ENCODE peak calls at places on chromosome 19, in nine cellular contexts. One of them, this sample, is unnamed.

GRCh38 chr19:13839938-13840750 is 36.8 kb upstream of the NANOS3 start:
- DNase-seq in GM23338: no peak
- DNase-seq in substantia nigra: no peak
- DNase-seq in epithelial cell of prostate: no peak
- DNase-seq in CD8-positive, alpha-beta memory T cell: peak; percentile 55
- DNase-seq in pancreas: peak; percentile 38
- DNase-seq in left ventricle myocardium inferior: peak; percentile 65
- DNase-seq in lung: peak; percentile 64
- DNase-seq in tibial nerve: no peak
- DNase-seq in this sample: no peak

GRCh38 chr19:45322311-45322710 is 364 bp downstream of the CKM start:
- DNase-seq in GM23338: no peak
- DNase-seq in substantia nigra: no peak
- DNase-seq in epithelial cell of prostate: no peak
- DNase-seq in CD8-positive, alpha-beta memory T cell: no peak
- DNase-seq in pancreas: no peak
- DNase-seq in left ventricle myocardium inferior: no peak
- DNase-seq in lung: no peak
- DNase-seq in tibial nerve: no peak
- DNase-seq in this sample: no peak

GRCh38 chr19:35459414-35460082 is 11.5 kb downstream of the FFAR2 start:
- DNase-seq in GM23338: no peak
- DNase-seq in substantia nigra: no peak
- DNase-seq in epithelial cell of prostate: no peak
- DNase-seq in CD8-positive, alpha-beta memory T cell: no peak
- DNase-seq in pancreas: peak; percentile 75
- DNase-seq in left ventricle myocardium inferior: peak; percentile 46
- DNase-seq in lung: peak; percentile 60
- DNase-seq in tibial nerve: no peak
- DNase-seq in this sample: no peak

GRCh38 chr19:11485245-11485837 is 4.5 kb upstream of the ELAVL3 start:
- DNase-seq in GM23338: peak; percentile 51
- DNase-seq in substantia nigra: no peak
- DNase-seq in epithelial cell of prostate: no peak
- DNase-seq in CD8-positive, alpha-beta memory T cell: no peak
- DNase-seq in pancreas: no peak
- DNase-seq in left ventricle myocardium inferior: no peak
- DNase-seq in lung: no peak
- DNase-seq in tibial nerve: no peak
- DNase-seq in this sample: no peak

GRCh38 chr19:10855879-10856522 is 7.8 kb downstream of the C19orf38 start:
- DNase-seq in GM23338: peak; percentile 77
- DNase-seq in substantia nigra: no peak
- DNase-seq in epithelial cell of prostate: no peak
- DNase-seq in CD8-positive, alpha-beta memory T cell: no peak
- DNase-seq in pancreas: no peak
- DNase-seq in left ventricle myocardium inferior: no peak
- DNase-seq in lung: no peak
- DNase-seq in tibial nerve: no peak
- DNase-seq in this sample: no peak

GRCh38 chr19:13817018-13817614 is 21.9 kb downstream of the ZSWIM4 start:
- DNase-seq in GM23338: peak; percentile 100
- DNase-seq in substantia nigra: no peak
- DNase-seq in epithelial cell of prostate: no peak
- DNase-seq in CD8-positive, alpha-beta memory T cell: no peak
- DNase-seq in pancreas: peak; percentile 81
- DNase-seq in left ventricle myocardium inferior: no peak
- DNase-seq in lung: peak; percentile 76
- DNase-seq in tibial nerve: no peak
- DNase-seq in this sample: no peak

GRCh38 chr19:42176649-42176989 is 40.9 kb downstream of the DEDD2 start:
- DNase-seq in GM23338: peak; percentile 52
- DNase-seq in substantia nigra: no peak
- DNase-seq in epithelial cell of prostate: no peak
- DNase-seq in CD8-positive, alpha-beta memory T cell: no peak
- DNase-seq in pancreas: no peak
- DNase-seq in left ventricle myocardium inferior: no peak
- DNase-seq in lung: no peak
- DNase-seq in tibial nerve: no peak
- DNase-seq in this sample: no peak

GRCh38 chr19:13275016-13275722 is 125.0 kb downstream of the IER2 start:
- DNase-seq in GM23338: no peak
- DNase-seq in substantia nigra: no peak
- DNase-seq in epithelial cell of prostate: no peak
- DNase-seq in CD8-positive, alpha-beta memory T cell: no peak
- DNase-seq in pancreas: no peak
- DNase-seq in left ventricle myocardium inferior: no peak
- DNase-seq in lung: no peak
- DNase-seq in tibial nerve: no peak
- DNase-seq in this sample: no peak

GRCh38 chr19:3976495-3977241 is 5.8 kb upstream of the DAPK3 start:
- DNase-seq in GM23338: peak; percentile 7
- DNase-seq in substantia nigra: no peak
- DNase-seq in epithelial cell of prostate: no peak
- DNase-seq in CD8-positive, alpha-beta memory T cell: no peak
- DNase-seq in pancreas: no peak
- DNase-seq in left ventricle myocardium inferior: no peak
- DNase-seq in lung: peak; percentile 60
- DNase-seq in tibial nerve: no peak
- DNase-seq in this sample: no peak

GRCh38 chr19:13329766-13330165 is 176.5 kb downstream of the CACNA1A start:
- DNase-seq in GM23338: no peak
- DNase-seq in substantia nigra: no peak
- DNase-seq in epithelial cell of prostate: no peak
- DNase-seq in CD8-positive, alpha-beta memory T cell: no peak
- DNase-seq in pancreas: no peak
- DNase-seq in left ventricle myocardium inferior: no peak
- DNase-seq in lung: no peak
- DNase-seq in tibial nerve: no peak
- DNase-seq in this sample: no peak

DNA sequence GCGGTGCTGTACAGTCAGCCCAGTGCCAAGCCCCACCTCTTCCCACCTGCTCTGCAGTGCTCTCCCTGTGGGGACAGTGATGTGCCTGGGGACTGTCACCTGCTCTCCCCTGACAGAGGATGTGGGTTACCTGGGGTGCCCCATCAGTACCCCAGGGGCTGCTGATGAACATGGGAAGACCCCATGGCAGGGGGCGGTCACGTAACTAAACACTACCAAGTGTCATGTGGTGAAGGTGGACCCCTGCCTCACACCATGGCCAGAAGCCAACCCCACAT is 12.7 kb downstream of the KDM4B start:
- DNase-seq in GM23338: no peak
- DNase-seq in substantia nigra: no peak
- DNase-seq in epithelial cell of prostate: no peak
- DNase-seq in CD8-positive, alpha-beta memory T cell: no peak
- DNase-seq in pancreas: no peak
- DNase-seq in left ventricle myocardium inferior: no peak
- DNase-seq in lung: no peak
- DNase-seq in tibial nerve: no peak
- DNase-seq in this sample: no peak
- H3K27ac ChIP-seq in GM23338: no peak overlapping the region
- H3K27ac ChIP-seq in substantia nigra: no peak overlapping the region
- H3K27ac ChIP-seq in epithelial cell of prostate: no peak overlapping the region
- H3K27ac ChIP-seq in CD8-positive, alpha-beta memory T cell: no peak overlapping the region
- H3K27ac ChIP-seq in pancreas: no peak overlapping the region
- H3K27ac ChIP-seq in left ventricle myocardium inferior: no peak overlapping the region
- H3K27ac ChIP-seq in lung: no peak overlapping the region
- H3K27ac ChIP-seq in tibial nerve: peak overlapping the region; percentile 2
- H3K27ac ChIP-seq in this sample: no peak overlapping the region

DNA sequence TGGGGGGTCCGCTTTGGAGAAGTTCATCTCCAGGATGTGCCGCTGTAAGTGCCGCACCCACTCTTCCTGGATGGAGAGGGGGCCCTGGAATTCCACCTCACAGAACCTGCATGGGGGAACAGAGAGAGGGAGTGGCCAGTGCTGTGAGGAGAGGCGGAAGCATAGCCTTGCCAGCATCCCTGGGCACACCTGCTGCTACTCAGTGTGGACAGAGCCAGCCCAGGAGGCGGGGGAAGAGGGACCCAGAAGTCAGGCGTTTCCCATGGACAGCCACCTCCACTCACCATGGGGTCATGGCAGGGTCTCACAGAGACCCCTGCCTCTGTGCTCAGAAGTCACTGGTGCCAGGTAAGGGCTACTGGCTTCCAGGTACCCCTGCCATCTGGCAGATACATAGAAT is 4.3 kb upstream of the AKAP8L start:
- DNase-seq in GM23338: no peak
- DNase-seq in substantia nigra: no peak
- DNase-seq in epithelial cell of prostate: no peak
- DNase-seq in CD8-positive, alpha-beta memory T cell: no peak
- DNase-seq in pancreas: no peak
- DNase-seq in left ventricle myocardium inferior: no peak
- DNase-seq in lung: no peak
- DNase-seq in tibial nerve: no peak
- DNase-seq in this sample: no peak
- H3K27ac ChIP-seq in GM23338: no peak overlapping the region
- H3K27ac ChIP-seq in substantia nigra: no peak overlapping the region
- H3K27ac ChIP-seq in epithelial cell of prostate: no peak overlapping the region
- H3K27ac ChIP-seq in CD8-positive, alpha-beta memory T cell: no peak overlapping the region
- H3K27ac ChIP-seq in pancreas: no peak overlapping the region
- H3K27ac ChIP-seq in left ventricle myocardium inferior: no peak overlapping the region
- H3K27ac ChIP-seq in lung: no peak overlapping the region
- H3K27ac ChIP-seq in tibial nerve: no peak overlapping the region
- H3K27ac ChIP-seq in this sample: no peak overlapping the region

DNA sequence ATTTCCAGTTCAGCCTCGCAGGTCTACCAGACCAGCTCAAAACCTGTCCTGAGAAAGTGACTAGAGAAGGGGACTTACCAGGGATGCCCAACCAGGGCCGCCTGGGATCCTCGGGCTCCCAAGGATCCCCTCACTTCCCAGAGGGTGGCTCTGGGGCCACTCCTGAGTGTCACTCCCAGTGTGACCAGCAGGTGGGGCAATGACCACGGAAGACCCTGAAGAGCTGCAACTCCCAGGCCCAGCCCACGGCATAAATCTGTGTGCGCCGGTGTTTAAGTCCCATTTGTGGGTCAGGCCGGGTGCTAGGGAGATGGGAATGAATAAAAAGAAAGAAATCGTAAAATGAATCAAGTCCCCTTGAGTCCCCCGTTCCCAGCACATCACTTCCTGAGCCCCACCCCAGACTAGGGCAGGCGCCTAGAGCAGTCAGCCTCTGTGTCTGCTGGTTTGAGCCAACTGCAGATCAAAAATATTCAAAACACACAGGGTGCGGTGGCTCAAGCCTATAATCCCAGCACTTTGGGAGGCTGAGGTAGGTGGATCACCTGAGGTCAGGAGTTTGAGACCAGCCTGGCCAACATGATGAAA is 10.7 kb downstream of the PTGIR start:
- DNase-seq in GM23338: peak; percentile 90
- DNase-seq in substantia nigra: peak; percentile 82
- DNase-seq in epithelial cell of prostate: no peak
- DNase-seq in CD8-positive, alpha-beta memory T cell: peak; percentile 63
- DNase-seq in pancreas: peak; percentile 75
- DNase-seq in left ventricle myocardium inferior: peak; percentile 86
- DNase-seq in lung: peak; percentile 81
- DNase-seq in tibial nerve: peak; percentile 81
- DNase-seq in this sample: peak; percentile 97
- H3K27ac ChIP-seq in GM23338: no peak overlapping the region
- H3K27ac ChIP-seq in substantia nigra: peak overlapping the region; percentile 17
- H3K27ac ChIP-seq in epithelial cell of prostate: no peak overlapping the region
- H3K27ac ChIP-seq in CD8-positive, alpha-beta memory T cell: no peak overlapping the region
- H3K27ac ChIP-seq in pancreas: no peak overlapping the region
- H3K27ac ChIP-seq in left ventricle myocardium inferior: no peak overlapping the region
- H3K27ac ChIP-seq in lung: no peak overlapping the region
- H3K27ac ChIP-seq in tibial nerve: no peak overlapping the region
- H3K27ac ChIP-seq in this sample: no peak overlapping the region

DNA sequence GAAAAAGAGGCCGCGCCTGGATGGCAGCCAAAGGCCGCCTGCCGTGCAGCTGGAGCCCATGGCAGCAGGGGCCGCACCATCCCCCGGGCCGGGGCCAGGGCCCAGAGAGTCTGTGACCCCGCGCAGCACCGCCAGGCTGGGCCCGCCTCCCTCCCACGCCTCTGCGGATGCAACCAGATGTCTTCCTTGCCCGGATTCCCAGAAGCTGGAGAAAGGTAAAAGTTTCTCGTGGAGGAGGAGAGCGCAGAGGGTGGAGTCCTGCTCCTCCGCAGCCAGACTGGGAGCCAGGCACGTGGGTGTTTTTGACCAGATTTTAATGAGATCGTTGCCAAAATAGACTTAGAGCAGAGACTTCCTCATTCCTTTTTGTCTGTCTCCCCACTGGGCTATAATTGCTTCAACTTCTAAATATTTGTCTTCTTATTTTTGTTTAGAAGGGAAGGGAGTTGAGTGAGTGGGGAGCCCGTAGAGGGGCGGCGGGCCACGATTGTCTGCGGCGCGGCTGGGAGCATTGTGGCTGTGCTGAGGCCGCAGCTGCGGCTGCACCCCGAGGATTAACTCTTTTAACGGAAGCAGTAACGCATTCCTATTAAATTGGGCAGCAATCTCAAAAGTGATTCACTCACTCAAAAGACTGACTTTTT is 22.8 kb upstream of the NDUFS7 start:
- DNase-seq in GM23338: no peak
- DNase-seq in substantia nigra: peak; percentile 88
- DNase-seq in epithelial cell of prostate: no peak
- DNase-seq in CD8-positive, alpha-beta memory T cell: no peak
- DNase-seq in pancreas: peak; percentile 55
- DNase-seq in left ventricle myocardium inferior: peak; percentile 78
- DNase-seq in lung: peak; percentile 48
- DNase-seq in tibial nerve: peak; percentile 55
- DNase-seq in this sample: no peak
- H3K27ac ChIP-seq in GM23338: peak overlapping the region; percentile 6
- H3K27ac ChIP-seq in substantia nigra: peak overlapping the region; percentile 84
- H3K27ac ChIP-seq in epithelial cell of prostate: no peak overlapping the region
- H3K27ac ChIP-seq in CD8-positive, alpha-beta memory T cell: no peak overlapping the region
- H3K27ac ChIP-seq in pancreas: peak overlapping the region; percentile 58
- H3K27ac ChIP-seq in left ventricle myocardium inferior: peak overlapping the region; percentile 73
- H3K27ac ChIP-seq in lung: peak overlapping the region; percentile 79
- H3K27ac ChIP-seq in tibial nerve: peak overlapping the region; percentile 80
- H3K27ac ChIP-seq in this sample: peak overlapping the region; percentile 60

GRCh38 chr19:56109216-56109615 is 11.9 kb downstream of the ZNF787 start:
- DNase-seq in GM23338: no peak
- DNase-seq in substantia nigra: no peak
- DNase-seq in epithelial cell of prostate: no peak
- DNase-seq in CD8-positive, alpha-beta memory T cell: no peak
- DNase-seq in pancreas: no peak
- DNase-seq in left ventricle myocardium inferior: no peak
- DNase-seq in lung: no peak
- DNase-seq in tibial nerve: no peak
- DNase-seq in this sample: no peak
- H3K27ac ChIP-seq in GM23338: peak overlapping the region; percentile 69
- H3K27ac ChIP-seq in substantia nigra: no peak overlapping the region
- H3K27ac ChIP-seq in epithelial cell of prostate: no peak overlapping the region
- H3K27ac ChIP-seq in CD8-positive, alpha-beta memory T cell: no peak overlapping the region
- H3K27ac ChIP-seq in pancreas: peak overlapping the region; percentile 70
- H3K27ac ChIP-seq in left ventricle myocardium inferior: peak overlapping the region; percentile 43
- H3K27ac ChIP-seq in lung: peak overlapping the region; percentile 60
- H3K27ac ChIP-seq in tibial nerve: peak overlapping the region; percentile 83
- H3K27ac ChIP-seq in this sample: peak overlapping the region; percentile 87

DNA sequence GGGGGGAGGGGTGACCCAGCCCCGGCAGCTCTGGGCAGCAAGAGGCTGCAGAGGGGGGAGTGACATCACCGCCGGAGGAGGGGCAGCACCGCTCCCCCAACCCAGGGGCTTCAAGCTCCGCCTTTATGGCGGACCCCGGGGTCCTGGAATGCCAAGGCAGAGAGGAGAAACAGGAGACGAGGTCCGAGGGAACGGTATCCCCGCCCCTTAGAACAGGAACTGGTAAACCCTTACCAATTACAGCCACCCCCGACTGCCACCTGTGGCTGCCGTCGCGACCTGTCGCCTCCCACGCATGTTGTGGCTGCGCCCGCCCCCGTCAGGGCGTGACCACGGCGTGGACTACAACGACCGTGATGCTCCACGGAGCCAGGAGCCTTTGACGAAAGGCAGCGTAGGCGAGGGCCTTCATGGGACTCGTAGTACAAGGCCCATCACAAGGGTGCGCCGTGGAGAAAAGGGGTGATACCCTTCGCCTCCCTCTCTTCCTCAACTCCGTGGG is 4.1 kb upstream of the KCNC3 start:
- DNase-seq in GM23338: peak; percentile 96
- DNase-seq in substantia nigra: peak; percentile 94
- DNase-seq in epithelial cell of prostate: peak; percentile 64
- DNase-seq in CD8-positive, alpha-beta memory T cell: peak; percentile 81
- DNase-seq in pancreas: peak; percentile 94
- DNase-seq in left ventricle myocardium inferior: peak; percentile 88
- DNase-seq in lung: peak; percentile 94
- DNase-seq in tibial nerve: peak; percentile 45
- DNase-seq in this sample: peak; percentile 94
- H3K27ac ChIP-seq in GM23338: peak overlapping the region; percentile 100
- H3K27ac ChIP-seq in substantia nigra: peak overlapping the region; percentile 94
- H3K27ac ChIP-seq in epithelial cell of prostate: no peak overlapping the region
- H3K27ac ChIP-seq in CD8-positive, alpha-beta memory T cell: peak overlapping the region; percentile 34
- H3K27ac ChIP-seq in pancreas: peak overlapping the region; percentile 79
- H3K27ac ChIP-seq in left ventricle myocardium inferior: peak overlapping the region; percentile 78
- H3K27ac ChIP-seq in lung: peak overlapping the region; percentile 75
- H3K27ac ChIP-seq in tibial nerve: peak overlapping the region; percentile 84
- H3K27ac ChIP-seq in this sample: peak overlapping the region; percentile 79

This sample was measured in esophagus muscularis mucosa.